ENCODE peak calls at places on chromosomes 1 and 21, in seven cellular contexts. One of them, this sample, is unnamed.

GRCh38 chr1:32142446-32143301 is 34.8 kb downstream of the KPNA6 start:
- DNase-seq in fibroblast of pulmonary artery: peak; percentile 85
- DNase-seq in coronary artery: peak; percentile 73
- DNase-seq in A549: peak; percentile 78
- DNase-seq in ovary: no peak
- DNase-seq in pancreas: no peak
- DNase-seq in cardiac muscle cell: peak; percentile 80
- DNase-seq in this sample: peak; percentile 46

GRCh38 chr21:32886339-32886738 is 114.8 kb upstream of the PAXBP1 start:
- DNase-seq in fibroblast of pulmonary artery: no peak
- DNase-seq in coronary artery: no peak
- DNase-seq in A549: peak; percentile 1
- DNase-seq in ovary: no peak
- DNase-seq in pancreas: no peak
- DNase-seq in cardiac muscle cell: no peak
- DNase-seq in this sample: no peak

GRCh38 chr1:222777977-222778376 is 36.9 kb upstream of the DISP1 start:
- DNase-seq in fibroblast of pulmonary artery: peak; percentile 94
- DNase-seq in coronary artery: no peak
- DNase-seq in A549: peak; percentile 36
- DNase-seq in ovary: no peak
- DNase-seq in pancreas: no peak
- DNase-seq in cardiac muscle cell: peak; percentile 84
- DNase-seq in this sample: no peak

GRCh38 chr1:69943030-69943429 is 262.3 kb downstream of the LRRC40 start:
- DNase-seq in fibroblast of pulmonary artery: no peak
- DNase-seq in coronary artery: no peak
- DNase-seq in A549: no peak
- DNase-seq in ovary: no peak
- DNase-seq in pancreas: no peak
- DNase-seq in cardiac muscle cell: no peak
- DNase-seq in this sample: no peak

GRCh38 chr1:208533746-208534603 is 289.8 kb upstream of the PLXNA2 start:
- DNase-seq in fibroblast of pulmonary artery: no peak
- DNase-seq in coronary artery: no peak
- DNase-seq in A549: no peak
- DNase-seq in ovary: no peak
- DNase-seq in pancreas: no peak
- DNase-seq in cardiac muscle cell: no peak
- DNase-seq in this sample: no peak

GRCh38 chr21:42358261-42358660 is 7.5 kb upstream of the TFF2 start:
- DNase-seq in fibroblast of pulmonary artery: no peak
- DNase-seq in coronary artery: no peak
- DNase-seq in A549: no peak
- DNase-seq in ovary: no peak
- DNase-seq in pancreas: peak; percentile 14
- DNase-seq in cardiac muscle cell: no peak
- DNase-seq in this sample: no peak

GRCh38 chr1:40309374-40310128 is 7.5 kb downstream of the COL9A2 start:
- DNase-seq in fibroblast of pulmonary artery: no peak
- DNase-seq in coronary artery: no peak
- DNase-seq in A549: no peak
- DNase-seq in ovary: peak; percentile 22
- DNase-seq in pancreas: no peak
- DNase-seq in cardiac muscle cell: no peak
- DNase-seq in this sample: no peak

GRCh38 chr1:200896571-200897187 is 2.0 kb downstream of the INAVA start:
- DNase-seq in fibroblast of pulmonary artery: peak; percentile 28
- DNase-seq in coronary artery: no peak
- DNase-seq in A549: peak; percentile 98
- DNase-seq in ovary: no peak
- DNase-seq in pancreas: peak; percentile 81
- DNase-seq in cardiac muscle cell: peak; percentile 47
- DNase-seq in this sample: peak; percentile 98

GRCh38 chr1:1906185-1907097 is 8.6 kb upstream of the CALML6 start:
- DNase-seq in fibroblast of pulmonary artery: peak; percentile 83
- DNase-seq in coronary artery: peak; percentile 86
- DNase-seq in A549: peak; percentile 83
- DNase-seq in ovary: peak; percentile 84
- DNase-seq in pancreas: peak; percentile 86
- DNase-seq in cardiac muscle cell: peak; percentile 86
- DNase-seq in this sample: peak; percentile 82

GRCh38 chr21:45002381-45003204 is 62.8 kb downstream of the SLX9 start:
- DNase-seq in fibroblast of pulmonary artery: no peak
- DNase-seq in coronary artery: no peak
- DNase-seq in A549: no peak
- DNase-seq in ovary: peak; percentile 12
- DNase-seq in pancreas: no peak
- DNase-seq in cardiac muscle cell: no peak
- DNase-seq in this sample: no peak

GRCh38 chr21:39373634-39374033 is 24.7 kb upstream of the HMGN1 start:
- DNase-seq in fibroblast of pulmonary artery: peak; percentile 64
- DNase-seq in coronary artery: no peak
- DNase-seq in A549: peak; percentile 56
- DNase-seq in ovary: no peak
- DNase-seq in pancreas: no peak
- DNase-seq in cardiac muscle cell: peak; percentile 57
- DNase-seq in this sample: peak; percentile 56
- TF ChIP-seq CTCF in fibroblast of pulmonary artery: peak; percentile 53
- TF ChIP-seq CTCF in coronary artery: no peak
- TF ChIP-seq CTCF in A549: no peak
- TF ChIP-seq CTCF in ovary: no peak
- TF ChIP-seq CTCF in pancreas: no peak
- TF ChIP-seq CTCF in cardiac muscle cell: peak; percentile 40
- TF ChIP-seq CTCF in this sample: no peak

GRCh38 chr1:156571959-156572662 is at the start of gene IQGAP3:
- DNase-seq in fibroblast of pulmonary artery: peak; percentile 82
- DNase-seq in coronary artery: peak; percentile 81
- DNase-seq in A549: peak; percentile 79
- DNase-seq in ovary: peak; percentile 84
- DNase-seq in pancreas: peak; percentile 89
- DNase-seq in cardiac muscle cell: peak; percentile 85
- DNase-seq in this sample: peak; percentile 91

GRCh38 chr1:156572663-156573018 is 276 bp upstream of the IQGAP3 start:
- DNase-seq in fibroblast of pulmonary artery: no peak
- DNase-seq in coronary artery: no peak
- DNase-seq in A549: no peak
- DNase-seq in ovary: no peak
- DNase-seq in pancreas: no peak
- DNase-seq in cardiac muscle cell: no peak
- DNase-seq in this sample: no peak

GRCh38 chr1:156571261-156571958 is 955 bp downstream of the IQGAP3 start:
- DNase-seq in fibroblast of pulmonary artery: peak; percentile 67
- DNase-seq in coronary artery: no peak
- DNase-seq in A549: peak; percentile 55
- DNase-seq in ovary: no peak
- DNase-seq in pancreas: no peak
- DNase-seq in cardiac muscle cell: peak; percentile 60
- DNase-seq in this sample: no peak

GRCh38 chr1:156577512-156577911 is 2.0 kb upstream of the TTC24 start:
- DNase-seq in fibroblast of pulmonary artery: no peak
- DNase-seq in coronary artery: no peak
- DNase-seq in A549: no peak
- DNase-seq in ovary: no peak
- DNase-seq in pancreas: no peak
- DNase-seq in cardiac muscle cell: no peak
- DNase-seq in this sample: no peak

GRCh38 chr1:156574039-156574633 is 1.8 kb upstream of the IQGAP3 start:
- DNase-seq in fibroblast of pulmonary artery: no peak
- DNase-seq in coronary artery: no peak
- DNase-seq in A549: no peak
- DNase-seq in ovary: no peak
- DNase-seq in pancreas: peak; percentile 1
- DNase-seq in cardiac muscle cell: no peak
- DNase-seq in this sample: no peak
- TF ChIP-seq CTCF in fibroblast of pulmonary artery: no peak
- TF ChIP-seq CTCF in coronary artery: no peak
- TF ChIP-seq CTCF in A549: no peak
- TF ChIP-seq CTCF in ovary: no peak
- TF ChIP-seq CTCF in pancreas: no peak
- TF ChIP-seq CTCF in cardiac muscle cell: no peak
- TF ChIP-seq CTCF in this sample: no peak

GRCh38 chr21:46092811-46093667 is 4.9 kb upstream of the COL6A2 start:
- DNase-seq in fibroblast of pulmonary artery: no peak
- DNase-seq in coronary artery: no peak
- DNase-seq in A549: no peak
- DNase-seq in ovary: peak; percentile 55
- DNase-seq in pancreas: peak; percentile 34
- DNase-seq in cardiac muscle cell: no peak
- DNase-seq in this sample: no peak
- TF ChIP-seq CTCF in fibroblast of pulmonary artery: no peak
- TF ChIP-seq CTCF in coronary artery: no peak
- TF ChIP-seq CTCF in A549: no peak
- TF ChIP-seq CTCF in ovary: no peak
- TF ChIP-seq CTCF in pancreas: no peak
- TF ChIP-seq CTCF in cardiac muscle cell: no peak
- TF ChIP-seq CTCF in this sample: no peak

GRCh38 chr1:179883040-179883501 is 986 bp downstream of the TOR1AIP1 start:
- DNase-seq in fibroblast of pulmonary artery: no peak
- DNase-seq in coronary artery: no peak
- DNase-seq in A549: no peak
- DNase-seq in ovary: no peak
- DNase-seq in pancreas: no peak
- DNase-seq in cardiac muscle cell: no peak
- DNase-seq in this sample: no peak

GRCh38 chr1:179883739-179884138 is 1.7 kb downstream of the TOR1AIP1 start:
- DNase-seq in fibroblast of pulmonary artery: no peak
- DNase-seq in coronary artery: no peak
- DNase-seq in A549: no peak
- DNase-seq in ovary: no peak
- DNase-seq in pancreas: no peak
- DNase-seq in cardiac muscle cell: no peak
- DNase-seq in this sample: peak; percentile 28

GRCh38 chr1:179882253-179883039 is at the start of gene TOR1AIP1:
- DNase-seq in fibroblast of pulmonary artery: peak; percentile 99
- DNase-seq in coronary artery: peak; percentile 98
- DNase-seq in A549: peak; percentile 99
- DNase-seq in ovary: peak; percentile 98
- DNase-seq in pancreas: peak; percentile 97
- DNase-seq in cardiac muscle cell: peak; percentile 99
- DNase-seq in this sample: peak; percentile 97

GRCh38 chr1:179879797-179880196 is 2.2 kb upstream of the TOR1AIP2 start:
- DNase-seq in fibroblast of pulmonary artery: no peak
- DNase-seq in coronary artery: no peak
- DNase-seq in A549: no peak
- DNase-seq in ovary: no peak
- DNase-seq in pancreas: no peak
- DNase-seq in cardiac muscle cell: no peak
- DNase-seq in this sample: no peak

GRCh38 chr1:179881642-179882252 is 338 bp upstream of the TOR1AIP1 start:
- DNase-seq in fibroblast of pulmonary artery: peak; percentile 96
- DNase-seq in coronary artery: no peak
- DNase-seq in A549: peak; percentile 96
- DNase-seq in ovary: no peak
- DNase-seq in pancreas: no peak
- DNase-seq in cardiac muscle cell: peak; percentile 96
- DNase-seq in this sample: peak; percentile 90
- TF ChIP-seq CTCF in fibroblast of pulmonary artery: no peak
- TF ChIP-seq CTCF in coronary artery: no peak
- TF ChIP-seq CTCF in A549: no peak
- TF ChIP-seq CTCF in ovary: no peak
- TF ChIP-seq CTCF in pancreas: no peak
- TF ChIP-seq CTCF in cardiac muscle cell: no peak
- TF ChIP-seq CTCF in this sample: no peak